ENCODE peak calls at places on chromosomes 2 and 18, in eight cellular contexts. R, C, I, B, T, G, P and H are unnamed samples.

GRCh38 chr18:10169064-10169562 is 255.3 kb downstream of the VAPA start:
- DNase-seq in G (peak), T (no peak), R (peak), I (no peak), B (peak), P (no peak), C (no peak), H (no peak)

GRCh38 chr2:226130192-226130591 is 669.4 kb downstream of the IRS1 start:
- DNase-seq in I (peak), C (no peak), B (peak), R (no peak), T (no peak), P (no peak), G (peak), H (no peak)

GRCh38 chr2:8388779-8389178 is 293.1 kb upstream of the ID2 start:
- DNase-seq in B (no peak), I (no peak), P (no peak), T (no peak), G (no peak), C (no peak), R (no peak), H (no peak)

GRCh38 chr2:39326644-39327043 is 82.9 kb upstream of the CDKL4 start:
- DNase-seq in B (no peak), G (no peak), T (no peak), C (no peak), R (no peak), P (no peak), I (no peak), H (no peak)

GRCh38 chr2:200156140-200156858 is 150.2 kb upstream of the SPATS2L start:
- DNase-seq in T (no peak), G (peak), P (peak), I (no peak), C (peak), B (peak), R (peak), H (no peak)

GRCh38 chr2:230552181-230552580 is 136.2 kb downstream of the SP100 start:
- DNase-seq in T (no peak), I (no peak), B (peak), G (peak), R (no peak), C (no peak), P (peak), H (no peak)

GRCh38 chr2:123670286-123670685 is 354.8 kb upstream of the CNTNAP5 start:
- DNase-seq in R (no peak), I (no peak), G (no peak), P (no peak), B (no peak), C (no peak), T (no peak), H (no peak)

GRCh38 chr2:12501469-12502147 is 215.1 kb upstream of the TRIB2 start:
- DNase-seq in R (peak), I (no peak), T (peak), C (peak), G (peak), B (no peak), P (no peak), H (no peak)

GRCh38 chr18:46435031-46435430 is 222.0 kb downstream of the LOXHD1 start:
- DNase-seq in C (no peak), B (no peak), R (no peak), G (no peak), P (no peak), T (no peak), I (no peak), H (no peak)

GRCh38 chr18:47206945-47207637 is 30.9 kb upstream of the IER3IP1 start:
- DNase-seq in R (no peak), G (no peak), I (no peak), C (no peak), T (no peak), P (no peak), B (no peak), H (no peak)

GRCh38 chr2:74514368-74515270 is at the start of gene TLX2:
- DNase-seq in B (no peak), C (no peak), I (no peak), R (peak), T (no peak), P (no peak), G (peak), H (no peak)

GRCh38 chr2:67707896-67708295 is 310.8 kb downstream of the ETAA1 start:
- DNase-seq in T (no peak), G (no peak), B (no peak), P (no peak), I (no peak), R (no peak), C (no peak), H (no peak)

GRCh38 chr2:223084873-223085272 is 32.9 kb downstream of the KCNE4 start:
- DNase-seq in I (no peak), C (no peak), R (peak), B (no peak), G (peak), T (no peak), P (no peak), H (no peak)

GRCh38 chr2:13353083-13353482 is 636.3 kb downstream of the TRIB2 start:
- DNase-seq in T (no peak), B (no peak), I (no peak), R (no peak), P (no peak), C (no peak), G (no peak), H (no peak)

GRCh38 chr18:31450409-31450808 is 2.9 kb downstream of the DSG3 start:
- DNase-seq in I (no peak), P (no peak), G (no peak), R (no peak), B (peak), T (no peak), C (no peak), H (no peak)